ENCODE peak calls at places on chromosomes 5 and 9, in ten cellular contexts. F, E, X, Q, M, A, H, W, C and K are unnamed samples.
A peak's percentile ranks its signal among the peaks of the same experiment; 100 is the strongest.

GRCh38 chr9:78663367-78663766 is 366.4 kb downstream of the PSAT1 start:
- DNase-seq in F (no peak), E (no peak), X (no peak), Q (no peak), M (no peak), A (no peak), H (no peak), W (no peak), C (no peak), K (no peak)

GRCh38 chr5:39186722-39187539 is 32.4 kb downstream of the FYB1 start:
- DNase-seq in F (no peak), E (no peak), X (no peak), Q (no peak), M (no peak), A (no peak), H (no peak), W (no peak), C (no peak), K (no peak)

GRCh38 chr9:129584136-129584535 is 36.8 kb downstream of the C9orf50 start:
- DNase-seq in F (peak; percentile 86), E (peak; percentile 77), X (peak; percentile 84), Q (peak; percentile 76), M (no peak), A (peak; percentile 92), H (peak; percentile 51), W (peak; percentile 70), C (peak; percentile 91), K (peak; percentile 87)

GRCh38 chr5:147098233-147098790 is 136.5 kb upstream of the STK32A start:
- DNase-seq in F (peak; percentile 9), E (peak; percentile 44), X (peak; percentile 48), Q (peak; percentile 80), M (no peak), A (peak; percentile 91), H (no peak), W (peak; percentile 52), C (no peak), K (peak; percentile 25)

GRCh38 chr9:79264511-79265448 is 307.0 kb upstream of the TLE4 start:
- DNase-seq in F (peak; percentile 17), E (no peak), X (peak; percentile 40), Q (peak; percentile 18), M (peak; percentile 96), A (no peak), H (no peak), W (no peak), C (no peak), K (no peak)

GRCh38 chr5:169770109-169770508 is 133.0 kb downstream of the DOCK2 start:
- DNase-seq in F (no peak), E (no peak), X (no peak), Q (peak; percentile 20), M (no peak), A (no peak), H (no peak), W (no peak), C (no peak), K (no peak)

GRCh38 chr5:73722224-73722623 is 96.2 kb downstream of the ARHGEF28 start:
- DNase-seq in F (peak; percentile 70), E (no peak), X (peak; percentile 52), Q (peak; percentile 40), M (no peak), A (no peak), H (no peak), W (no peak), C (no peak), K (no peak)

GRCh38 chr9:84791608-84792007 is 122.1 kb downstream of the NTRK2 start:
- DNase-seq in F (no peak), E (no peak), X (no peak), Q (peak; percentile 8), M (no peak), A (no peak), H (no peak), W (no peak), C (no peak), K (no peak)

GRCh38 chr5:56070795-56071539 is 76.2 kb upstream of the IL6ST start:
- DNase-seq in F (no peak), E (peak; percentile 33), X (no peak), Q (no peak), M (no peak), A (no peak), H (no peak), W (no peak), C (no peak), K (peak; percentile 81)

GRCh38 chr5:140432916-140433315 is 31.3 kb downstream of the ANKHD1 start:
- DNase-seq in F (no peak), E (no peak), X (no peak), Q (no peak), M (no peak), A (no peak), H (no peak), W (no peak), C (no peak), K (no peak)

GRCh38 chr9:34927061-34927460 is 31.0 kb upstream of the PHF24 start:
- DNase-seq in F (no peak), E (no peak), X (no peak), Q (no peak), M (no peak), A (no peak), H (no peak), W (no peak), C (no peak), K (no peak)

GRCh38 chr5:135062216-135063055 is 28.4 kb upstream of the PITX1 start:
- DNase-seq in F (no peak), E (no peak), X (no peak), Q (no peak), M (no peak), A (no peak), H (no peak), W (no peak), C (no peak), K (no peak)

GRCh38 chr5:158955636-158956035 is 144.1 kb downstream of the EBF1 start:
- DNase-seq in F (no peak), E (no peak), X (no peak), Q (no peak), M (no peak), A (no peak), H (no peak), W (no peak), C (no peak), K (no peak)

GRCh38 chr9:100063185-100063584 is 35.6 kb downstream of the ERP44 start:
- DNase-seq in F (no peak), E (peak; percentile 13), X (no peak), Q (no peak), M (no peak), A (peak; percentile 32), H (no peak), W (peak; percentile 2), C (no peak), K (no peak)

GRCh38 chr5:109030360-109031143 is 282.9 kb downstream of the FER start:
- DNase-seq in F (no peak), E (no peak), X (no peak), Q (no peak), M (no peak), A (no peak), H (no peak), W (peak; percentile 2), C (no peak), K (no peak)

GRCh38 chr5:171676286-171676944 is 109.2 kb upstream of the SMIM23 start:
- DNase-seq in F (no peak), E (no peak), X (no peak), Q (no peak), M (no peak), A (no peak), H (no peak), W (no peak), C (no peak), K (no peak)

GRCh38 chr5:112228672-112229071 is 190.4 kb downstream of the EPB41L4A start:
- DNase-seq in F (peak; percentile 74), E (peak; percentile 74), X (peak; percentile 47), Q (peak; percentile 78), M (no peak), A (peak; percentile 47), H (no peak), W (peak; percentile 88), C (no peak), K (no peak)

GRCh38 chr9:136899196-136899595 is 12.9 kb downstream of the TRAF2 start:
- DNase-seq in F (no peak), E (no peak), X (no peak), Q (no peak), M (no peak), A (no peak), H (no peak), W (no peak), C (no peak), K (no peak)

GRCh38 chr5:59293700-59294099 is 599.8 kb downstream of the PDE4D start:
- DNase-seq in F (no peak), E (no peak), X (no peak), Q (peak; percentile 29), M (no peak), A (no peak), H (no peak), W (no peak), C (no peak), K (no peak)

GRCh38 chr9:109132473-109133095 is 12.8 kb upstream of the TMEM245 start:
- DNase-seq in F (no peak), E (peak; percentile 69), X (no peak), Q (no peak), M (no peak), A (no peak), H (no peak), W (no peak), C (peak; percentile 35), K (peak; percentile 50)

GRCh38 chr9:68536876-68537490 is 3.7 kb downstream of the TMEM252 start:
- DNase-seq in F (no peak), E (no peak), X (no peak), Q (no peak), M (no peak), A (no peak), H (no peak), W (peak; percentile 63), C (no peak), K (no peak)

GRCh38 chr9:17528859-17529258 is 50.0 kb upstream of the SH3GL2 start:
- DNase-seq in F (peak; percentile 26), E (peak; percentile 14), X (no peak), Q (no peak), M (peak; percentile 33), A (peak; percentile 53), H (no peak), W (no peak), C (no peak), K (no peak)

GRCh38 chr5:115815693-115816225 is 700 bp downstream of the CDO1 start:
- DNase-seq in F (peak; percentile 2), E (no peak), X (peak; percentile 30), Q (no peak), M (no peak), A (peak; percentile 54), H (no peak), W (peak; percentile 55), C (no peak), K (peak; percentile 63)

GRCh38 chr9:110536802-110537201 is 42.7 kb downstream of the SVEP1 start:
- DNase-seq in F (peak; percentile 25), E (no peak), X (peak; percentile 19), Q (peak; percentile 73), M (no peak), A (no peak), H (no peak), W (no peak), C (no peak), K (no peak)

GRCh38 chr9:27351438-27351837 is 54.5 kb upstream of the EQTN start:
- DNase-seq in F (no peak), E (no peak), X (no peak), Q (no peak), M (no peak), A (no peak), H (no peak), W (peak; percentile 64), C (no peak), K (no peak)

GRCh38 chr9:124733964-124734740 is 37.0 kb downstream of the NR6A1 start:
- DNase-seq in F (no peak), E (no peak), X (no peak), Q (no peak), M (no peak), A (no peak), H (no peak), W (no peak), C (no peak), K (peak; percentile 28)

GRCh38 chr9:135376511-135377173 is 102.9 kb upstream of the PPP1R26 start:
- DNase-seq in F (no peak), E (no peak), X (no peak), Q (no peak), M (no peak), A (no peak), H (no peak), W (no peak), C (no peak), K (no peak)

GRCh38 chr5:68709229-68709628 is 384.6 kb upstream of the SLC30A5 start:
- DNase-seq in F (no peak), E (no peak), X (no peak), Q (no peak), M (no peak), A (no peak), H (no peak), W (peak; percentile 78), C (no peak), K (no peak)